ENCODE peak calls at places on chromosomes 2 and 18, in eight cellular contexts. Q is HepG2, W is PC-3, R is DND-41, T is mammary epithelial cell, H is fibroblast of lung, K is HCT116, C is GM12878. S is an unnamed sample. For H4K20me1, the result is how much of the 10 kb centered on the place peaks cover.

GRCh38 chr2:134227666-134228065 is 26.2 kb upstream of the MGAT5 start:
- DNase-seq in R (no peak), C (no peak), W (no peak), Q (no peak), T (no peak), H (no peak), K (no peak), S (no peak)

GRCh38 chr18:363327-364115 is 95.7 kb upstream of the THOC1 start:
- DNase-seq in C (no peak), H (peak), R (no peak), T (no peak), Q (no peak), W (peak), K (no peak), S (peak)

GRCh38 chr2:233075966-233076339 is 15.8 kb downstream of the INPP5D start:
- DNase-seq in T (no peak), R (peak), C (peak), W (no peak), K (no peak), H (no peak), Q (no peak), S (no peak)

GRCh38 chr18:45722899-45723298 is 1.1 kb upstream of the SLC14A1 start:
- DNase-seq in R (peak), T (peak), H (peak), C (peak), Q (peak), K (peak), W (peak), S (peak)

GRCh38 chr2:72289283-72289682 is 141.6 kb upstream of the CYP26B1 start:
- DNase-seq in Q (no peak), K (no peak), R (no peak), C (no peak), H (peak), W (peak), T (no peak), S (peak)

GRCh38 chr2:15177103-15177502 is 384.0 kb downstream of the NBAS start:
- DNase-seq in R (peak), C (peak), W (peak), Q (no peak), H (peak), T (peak), K (peak), S (peak)

GRCh38 chr2:230898016-230898415 is 27.0 kb downstream of the GPR55 start:
- DNase-seq in T (no peak), W (no peak), C (no peak), R (no peak), H (no peak), Q (no peak), K (no peak), S (no peak)

GRCh38 chr2:8549273-8549922 is 132.5 kb upstream of the ID2 start:
- DNase-seq in T (no peak), C (no peak), Q (no peak), W (no peak), K (no peak), R (no peak), H (no peak), S (no peak)

GRCh38 chr2:221480251-221480650 is 91.9 kb downstream of the EPHA4 start:
- DNase-seq in Q (no peak), R (no peak), W (no peak), K (no peak), H (peak), T (no peak), C (no peak), S (no peak)

GRCh38 chr18:79549638-79550000 is 130.0 kb upstream of the CTDP1 start:
- DNase-seq in R (no peak), Q (no peak), C (no peak), T (no peak), K (no peak), H (no peak), W (no peak), S (no peak)

GRCh38 chr2:27720004-27720551 is 51.4 kb upstream of the MRPL33 start:
- DNase-seq in W (peak), K (peak), R (no peak), H (peak), Q (peak), T (peak), C (no peak), S (peak)

GRCh38 chr2:10241641-10242430 is 60.9 kb upstream of the HPCAL1 start:
- DNase-seq in C (no peak), K (no peak), Q (no peak), H (no peak), T (no peak), R (no peak), W (no peak), S (no peak)

GRCh38 chr2:38443021-38443541 is 66.0 kb upstream of the ATL2 start:
- DNase-seq in C (no peak), W (no peak), R (no peak), H (peak), Q (no peak), T (peak), K (peak), S (peak)

GRCh38 chr2:64225491-64225890 is 81.3 kb upstream of the PELI1 start:
- DNase-seq in C (no peak), K (no peak), W (peak), T (peak), R (no peak), H (no peak), Q (no peak), S (peak)

GRCh38 chr2:138453815-138454214 is 47.8 kb upstream of the SPOPL start:
- DNase-seq in Q (no peak), T (no peak), R (no peak), K (no peak), W (no peak), C (no peak), H (no peak), S (no peak)

GRCh38 chr18:67973916-67974315 is 457.4 kb upstream of the DSEL start:
- DNase-seq in Q (no peak), T (no peak), R (no peak), C (no peak), K (no peak), H (no peak), W (no peak), S (no peak)

GRCh38 chr2:65049010-65049639 is 7.1 kb upstream of the CEP68 start:
- DNase-seq in K (no peak), Q (no peak), C (no peak), W (no peak), T (no peak), R (no peak), H (no peak), S (no peak)

GRCh38 chr2:144161061-144161460 is 358.9 kb downstream of the ZEB2 start:
- DNase-seq in R (no peak), W (peak), Q (no peak), T (peak), K (no peak), H (no peak), C (no peak), S (no peak)

GRCh38 chr2:101442667-101443061 is 32.2 kb downstream of the RFX8 start:
- DNase-seq in H (no peak), R (peak), W (peak), Q (peak), C (no peak), K (peak), T (peak), S (no peak)

GRCh38 chr2:152716805-152717241 is 438 bp downstream of the PRPF40A start:
- DNase-seq in C (no peak), W (peak), T (no peak), H (no peak), K (no peak), R (no peak), Q (peak), S (peak)

GRCh38 chr2:197092431-197092830 is 165.9 kb upstream of the PGAP1 start:
- DNase-seq in R (no peak), T (no peak), W (no peak), C (no peak), Q (no peak), K (no peak), H (peak), S (peak)

GRCh38 chr18:76345901-76346300 is 149.1 kb downstream of the ZNF516 start:
- DNase-seq in Q (no peak), W (no peak), H (no peak), K (no peak), C (no peak), T (no peak), R (no peak), S (no peak)

GRCh38 chr18:34493099-34493544 is 217.0 kb upstream of the DTNA start:
- DNase-seq in T (peak), Q (peak), W (peak), H (peak), C (no peak), R (no peak), K (no peak), S (peak)
- H3K9ac ChIP-seq in T (no peak), Q (peak), W (peak), H (peak), C (no peak), R (no peak), K (no peak), S (peak)

GRCh38 chr2:142069489-142069888 is 61.3 kb downstream of the LRP1B start:
- DNase-seq in R (no peak), T (no peak), H (no peak), W (no peak), C (no peak), K (no peak), Q (no peak), S (no peak)
- TF ChIP-seq EZH2 in R (no peak), T (no peak), H (no peak), W (no peak), C (no peak), K (no peak), Q (no peak), S (no peak)

DNA sequence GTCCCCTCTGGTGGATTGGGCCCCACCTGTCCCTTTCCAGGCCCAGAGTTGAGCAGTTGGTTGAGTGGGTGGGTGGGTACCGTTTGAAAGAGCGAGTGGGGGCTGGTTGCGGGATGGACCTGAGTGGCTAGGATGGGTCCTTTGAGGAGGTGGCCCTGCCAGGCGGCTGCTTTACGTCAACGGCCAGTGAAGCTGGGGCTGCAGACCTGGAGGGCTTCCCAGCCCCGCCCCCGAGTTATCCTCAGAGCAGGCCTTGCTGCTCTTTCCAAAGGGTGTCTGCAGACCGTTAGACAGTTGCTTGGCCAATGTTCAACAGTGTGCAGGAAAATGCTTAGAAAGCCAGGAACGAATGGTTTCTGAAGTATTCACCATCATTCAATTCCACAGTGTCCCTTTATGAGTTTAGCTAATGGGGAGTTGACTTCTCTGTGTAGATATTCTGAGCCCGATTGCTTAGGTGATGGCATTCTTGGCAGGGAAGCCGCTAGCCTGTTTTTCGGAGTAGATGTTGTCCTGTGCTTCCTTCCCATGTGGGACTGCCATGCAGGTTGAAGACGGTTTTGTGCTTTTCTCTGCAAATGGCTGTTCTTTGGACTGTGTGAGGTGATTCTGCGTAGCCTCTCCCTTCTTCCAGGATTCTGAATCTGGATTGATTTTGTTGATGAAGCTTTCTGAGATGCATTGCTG is 45.7 kb downstream of the LDLRAD4 start:
- DNase-seq in K (no peak), R (no peak), H (peak), C (no peak), Q (no peak), T (no peak), W (no peak), S (peak)
- H4K20me1 ChIP-seq in K (under half), R (half or more), H (under half), C (under half), Q (under half), T (under half), W (under half), S (under half)

GRCh38 chr2:107412981-107413380 is 413.7 kb upstream of the RGPD4 start:
- DNase-seq in T (no peak), W (peak), R (no peak), K (no peak), Q (no peak), H (peak), C (no peak), S (peak)
- H3K9ac ChIP-seq in T (no peak), W (no peak), R (no peak), K (no peak), Q (no peak), H (no peak), C (no peak), S (peak)

GRCh38 chr2:158969162-158969716 is 799 bp downstream of the TANC1 start:
- DNase-seq in H (no peak), Q (no peak), T (no peak), W (no peak), C (no peak), R (peak), K (no peak), S (no peak)

GRCh38 chr2:158968396-158969161 is at the start of gene TANC1:
- DNase-seq in T (peak), K (peak), C (peak), W (peak), Q (peak), R (peak), H (peak), S (peak)

GRCh38 chr2:158966321-158966720 is 2.1 kb upstream of the TANC1 start:
- DNase-seq in H (peak), Q (no peak), C (no peak), T (no peak), W (no peak), R (no peak), K (no peak), S (no peak)

GRCh38 chr2:158967114-158967730 is 1.2 kb upstream of the TANC1 start:
- DNase-seq in H (no peak), K (no peak), T (no peak), C (no peak), Q (no peak), R (no peak), W (no peak), S (no peak)

DNA sequence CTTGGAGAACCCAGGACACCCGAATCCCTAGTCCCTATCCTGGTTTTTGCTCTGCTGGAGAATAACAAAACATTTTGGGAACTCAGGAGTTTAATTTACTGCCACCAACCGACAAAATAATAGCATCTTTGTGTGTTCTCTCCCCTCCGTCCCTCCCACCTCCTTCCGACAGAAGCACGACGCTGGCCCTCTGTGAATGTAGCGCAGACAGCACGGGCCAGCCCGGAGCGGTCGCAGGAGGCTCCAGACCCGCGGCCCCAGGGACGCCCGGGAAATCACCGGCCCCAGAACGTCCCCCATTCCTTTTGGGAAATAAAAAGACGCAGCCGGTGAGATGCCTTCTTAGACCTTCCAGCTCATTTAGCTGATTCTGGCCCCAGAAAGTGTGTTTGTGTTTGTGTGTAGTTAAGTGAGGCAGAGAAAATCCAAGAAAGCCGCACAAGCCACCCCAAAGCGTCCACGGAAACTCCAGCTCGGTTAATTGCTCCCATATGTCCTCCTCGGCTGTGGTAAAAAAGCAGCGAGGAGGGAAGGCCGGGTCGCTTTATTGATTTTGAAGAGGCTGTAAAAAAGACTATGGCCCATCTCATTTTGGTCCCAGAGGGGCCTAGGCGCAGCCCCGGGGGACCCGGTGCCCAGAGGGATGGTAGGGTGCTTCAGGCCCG is 577 bp upstream of the TANC1 start:
- DNase-seq in W (peak), Q (no peak), R (no peak), C (no peak), H (peak), K (no peak), T (peak), S (peak)
- TF ChIP-seq EZH2 in W (no peak), Q (no peak), R (no peak), C (peak), H (no peak), K (no peak), T (no peak), S (no peak)

GRCh38 chr2:36433311-36434217 is 78.0 kb downstream of the CRIM1 start:
- DNase-seq in C (no peak), H (peak), K (no peak), Q (peak), W (peak), R (no peak), T (peak), S (peak)
- H4K20me1 ChIP-seq in C (under half), H (under half), K (under half), Q (half or more), W (under half), R (under half), T (under half), S (under half)

GRCh38 chr18:31500161-31500688 is 2.2 kb downstream of the DSG2 start:
- DNase-seq in K (no peak), R (no peak), T (no peak), C (peak), W (no peak), Q (no peak), H (no peak), S (no peak)

GRCh38 chr18:31497711-31498449 is at the start of gene DSG2:
- DNase-seq in R (no peak), T (peak), W (peak), Q (peak), K (no peak), H (no peak), C (no peak), S (peak)

GRCh38 chr18:31499157-31499524 is 1.2 kb downstream of the DSG2 start:
- DNase-seq in W (no peak), K (no peak), C (no peak), T (peak), Q (no peak), R (no peak), H (no peak), S (no peak)

GRCh38 chr18:31497404-31497710 is 620 bp upstream of the DSG2 start:
- DNase-seq in K (no peak), C (no peak), Q (no peak), W (no peak), T (peak), H (no peak), R (no peak), S (no peak)

GRCh38 chr18:31498450-31499156 is 626 bp downstream of the DSG2 start:
- DNase-seq in T (peak), H (no peak), W (no peak), Q (no peak), R (no peak), C (no peak), K (no peak), S (peak)
- H3K9ac ChIP-seq in T (peak), H (no peak), W (peak), Q (peak), R (no peak), C (peak), K (peak), S (peak)

GRCh38 chr2:203018181-203018580 is 3.5 kb downstream of the NBEAL1 start:
- DNase-seq in R (no peak), Q (peak), K (no peak), C (peak), H (peak), W (no peak), T (no peak), S (no peak)

GRCh38 chr2:203016716-203017115 is 2.0 kb downstream of the NBEAL1 start:
- DNase-seq in H (no peak), R (no peak), Q (peak), K (no peak), T (no peak), C (no peak), W (peak), S (no peak)

GRCh38 chr2:203019142-203019541 is 4.5 kb downstream of the NBEAL1 start:
- DNase-seq in W (no peak), K (no peak), H (no peak), T (no peak), C (no peak), Q (no peak), R (no peak), S (no peak)

GRCh38 chr2:203014456-203015199 is at the start of gene NBEAL1:
- DNase-seq in W (peak), K (peak), H (peak), T (peak), Q (peak), C (peak), R (peak), S (peak)
- TF ChIP-seq EZH2 in W (no peak), K (no peak), H (no peak), T (no peak), Q (no peak), C (no peak), R (no peak), S (no peak)

DNA sequence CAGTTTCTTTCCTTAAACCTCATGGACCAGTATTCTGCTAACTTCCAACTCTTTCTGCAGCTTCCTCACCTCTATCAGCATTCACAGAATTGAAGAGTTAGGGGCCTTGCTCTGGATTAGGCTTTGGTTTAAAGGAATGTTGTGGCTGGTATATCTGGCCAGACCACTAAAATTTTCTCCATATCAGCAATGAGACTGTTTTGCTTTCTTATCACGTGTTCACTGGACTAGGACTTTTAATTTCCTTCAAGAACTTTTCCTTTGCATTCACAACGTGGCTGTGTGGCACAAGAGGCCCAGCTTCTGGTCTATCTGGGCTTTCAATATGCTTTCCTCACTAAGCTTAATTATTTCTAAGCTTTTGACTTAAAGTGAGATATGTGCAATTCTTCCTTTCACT is 33.4 kb downstream of the SP3 start:
- DNase-seq in H (no peak), W (no peak), R (no peak), Q (no peak), T (no peak), C (no peak), K (no peak), S (peak)
- H4K20me1 ChIP-seq in H (under half), W (under half), R (half or more), Q (under half), T (under half), C (under half), K (half or more), S (half or more)

GRCh38 chr2:132404056-132404455 is 12.5 kb upstream of the GPR39 start:
- DNase-seq in R (no peak), Q (no peak), W (no peak), C (no peak), T (no peak), H (no peak), K (no peak), S (no peak)
- H3K9ac ChIP-seq in R (no peak), Q (no peak), W (no peak), C (no peak), T (no peak), H (no peak), K (no peak), S (no peak)